ENCODE peak calls at places on chromosomes 4 and X, in seven cellular contexts. Y is upper lobe of right lung, H is aorta, R is A673, V is RWPE1, X is SK-N-MC, Q is H9. J is an unnamed sample.

GRCh38 chr4:164058775-164059174 is 564.3 kb downstream of the TMA16 start:
- DNase-seq in X (no peak), Y (no peak), V (no peak), Q (no peak), R (peak; percentile 32), H (no peak), J (no peak)

GRCh38 chr4:4914965-4915845 is 55.7 kb downstream of the MSX1 start:
- DNase-seq in Y (no peak), H (no peak), R (no peak), X (no peak), V (no peak), Q (no peak), J (no peak)

GRCh38 chrX:13360146-13360545 is 40.3 kb upstream of the ATXN3L start:
- DNase-seq in Y (no peak), R (no peak), H (no peak), V (no peak), X (no peak), Q (no peak), J (no peak)

GRCh38 chrX:40107291-40108083 is 9.7 kb upstream of the BCOR start:
- DNase-seq in Y (peak; percentile 84), H (peak; percentile 87), V (no peak), R (peak; percentile 72), X (no peak), Q (peak; percentile 79), J (no peak)

GRCh38 chr4:137677851-137678250 is 145.6 kb upstream of the PCDH18 start:
- DNase-seq in H (no peak), R (no peak), Q (no peak), X (no peak), V (peak; percentile 9), Y (no peak), J (no peak)

GRCh38 chr4:94551616-94552564 is 100.1 kb downstream of the PDLIM5 start:
- DNase-seq in Y (no peak), V (no peak), H (no peak), R (no peak), X (peak; percentile 28), Q (no peak), J (no peak)

GRCh38 chr4:118141240-118141639 is 107.0 kb downstream of the NDST3 start:
- DNase-seq in V (no peak), X (no peak), Y (no peak), R (peak; percentile 4), H (no peak), Q (no peak), J (no peak)

GRCh38 chrX:71315917-71316316 is 14.4 kb downstream of the ITGB1BP2 start:
- DNase-seq in H (no peak), Y (no peak), V (no peak), R (no peak), X (no peak), Q (no peak), J (no peak)

GRCh38 chr4:101291198-101291597 is 56.1 kb downstream of the PPP3CA start:
- DNase-seq in V (no peak), Y (no peak), X (no peak), Q (no peak), R (peak; percentile 23), H (no peak), J (no peak)

GRCh38 chr4:173943547-173943946 is 339.9 kb downstream of the FBXO8 start:
- DNase-seq in R (no peak), Y (no peak), Q (no peak), V (no peak), H (no peak), X (no peak), J (no peak)

GRCh38 chr4:7598939-7599790 is 164.4 kb upstream of the PSAPL1 start:
- DNase-seq in V (no peak), Q (no peak), R (no peak), X (no peak), H (no peak), Y (peak; percentile 89), J (peak; percentile 59)

GRCh38 chr4:44988011-44988410 is 261.7 kb upstream of the GNPDA2 start:
- DNase-seq in X (no peak), R (no peak), Y (no peak), V (no peak), Q (no peak), H (no peak), J (no peak)

GRCh38 chrX:13220916-13221315 is 98.9 kb downstream of the ATXN3L start:
- DNase-seq in Y (no peak), R (no peak), X (no peak), Q (no peak), H (no peak), V (peak; percentile 14), J (no peak)

GRCh38 chr4:87005690-87006461 is 71.1 kb downstream of the AFF1 start:
- DNase-seq in Y (no peak), H (no peak), Q (no peak), V (peak; percentile 11), X (no peak), R (no peak), J (no peak)

GRCh38 chr4:74331252-74331651 is 23.0 kb downstream of the EPGN start:
- DNase-seq in V (no peak), H (no peak), X (no peak), Y (no peak), Q (no peak), R (no peak), J (no peak)

GRCh38 chr4:752196-752861 is 46.7 kb downstream of the PCGF3 start:
- DNase-seq in X (no peak), Q (no peak), V (no peak), R (no peak), H (peak; percentile 47), Y (no peak), J (no peak)
- H3K27ac ChIP-seq in X (no peak overlapping the region), Q (no peak overlapping the region), V (no peak overlapping the region), R (peak overlapping the region; percentile 91), H (no peak overlapping the region), Y (no peak overlapping the region), J (no peak overlapping the region)

DNA sequence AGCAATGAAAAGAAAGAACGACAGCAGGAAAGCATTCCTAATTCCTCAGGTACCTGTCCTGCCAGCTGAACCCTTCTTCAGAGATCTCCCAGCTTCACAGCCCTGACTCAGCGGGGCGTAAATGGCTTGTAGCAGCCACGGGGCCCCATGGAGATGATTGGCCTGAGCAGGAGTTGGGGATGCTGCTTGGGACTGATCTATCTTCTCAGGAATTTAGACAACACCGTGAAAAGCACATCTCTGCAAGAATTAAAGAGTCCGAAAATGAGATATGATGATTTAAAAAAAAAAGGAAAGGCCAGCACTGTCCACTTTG is 22.5 kb upstream of the SLC25A4 start:
- DNase-seq in R (no peak), X (no peak), V (no peak), Y (no peak), Q (no peak), H (no peak), J (no peak)
- H3K27ac ChIP-seq in R (no peak overlapping the region), X (no peak overlapping the region), V (no peak overlapping the region), Y (no peak overlapping the region), Q (no peak overlapping the region), H (no peak overlapping the region), J (no peak overlapping the region)

GRCh38 chrX:19791562-19791961 is 95.8 kb downstream of the SH3KBP1 start:
- DNase-seq in Q (no peak), R (no peak), H (no peak), Y (no peak), V (peak; percentile 1), X (no peak), J (no peak)

GRCh38 chrX:19794690-19795089 is 92.7 kb downstream of the SH3KBP1 start:
- DNase-seq in H (no peak), V (no peak), Q (no peak), R (no peak), X (no peak), Y (no peak), J (no peak)

GRCh38 chrX:19790829-19791228 is 96.6 kb downstream of the SH3KBP1 start:
- DNase-seq in H (no peak), X (no peak), Q (no peak), Y (no peak), R (no peak), V (no peak), J (no peak)

GRCh38 chrX:19793471-19793870 is 93.9 kb downstream of the SH3KBP1 start:
- DNase-seq in X (no peak), R (no peak), V (no peak), Y (no peak), H (no peak), Q (no peak), J (no peak)

GRCh38 chrX:19792412-19792811 is 95.0 kb downstream of the SH3KBP1 start:
- DNase-seq in X (no peak), R (no peak), Q (no peak), H (no peak), Y (no peak), V (no peak), J (no peak)
- H3K27ac ChIP-seq in X (no peak overlapping the region), R (no peak overlapping the region), Q (no peak overlapping the region), H (no peak overlapping the region), Y (no peak overlapping the region), V (no peak overlapping the region), J (no peak overlapping the region)

DNA sequence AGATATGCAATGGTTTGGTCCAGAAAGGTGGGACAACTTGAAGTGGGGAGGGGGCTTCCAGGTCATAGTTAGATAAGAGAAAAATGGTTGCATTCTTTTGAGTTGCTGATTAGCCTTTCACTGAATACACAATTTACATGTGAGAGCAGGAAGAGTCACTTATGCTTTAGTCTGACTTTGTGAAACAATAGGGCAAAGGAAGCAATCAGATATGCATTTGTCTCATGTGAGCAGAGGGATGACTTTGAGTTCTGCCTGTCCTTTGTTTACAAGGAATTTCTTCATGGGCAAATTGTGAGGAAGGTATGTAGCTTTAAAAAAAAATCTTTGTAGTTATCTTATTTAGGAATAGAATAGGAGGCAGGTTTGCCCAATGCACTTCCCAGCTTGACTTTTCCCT is 12.9 kb downstream of the SMIM9 start:
- DNase-seq in H (no peak), X (no peak), R (no peak), V (no peak), Q (no peak), Y (no peak), J (no peak)
- H3K27ac ChIP-seq in H (no peak overlapping the region), X (no peak overlapping the region), R (no peak overlapping the region), V (no peak overlapping the region), Q (peak overlapping the region; percentile 83), Y (no peak overlapping the region), J (no peak overlapping the region)

GRCh38 chr4:17493629-17494028 is 18.3 kb downstream of the QDPR start:
- DNase-seq in R (no peak), Y (no peak), V (no peak), X (no peak), Q (no peak), H (no peak), J (no peak)

GRCh38 chr4:17492058-17492741 is 19.7 kb downstream of the QDPR start:
- DNase-seq in X (no peak), H (no peak), R (no peak), Y (no peak), Q (no peak), V (no peak), J (no peak)

GRCh38 chr4:17494833-17495232 is 17.1 kb downstream of the QDPR start:
- DNase-seq in V (no peak), Q (no peak), R (no peak), Y (no peak), X (no peak), H (no peak), J (no peak)

GRCh38 chr4:17492876-17493275 is 19.0 kb downstream of the QDPR start:
- DNase-seq in X (no peak), H (no peak), Y (no peak), V (no peak), Q (no peak), R (no peak), J (no peak)

DNA sequence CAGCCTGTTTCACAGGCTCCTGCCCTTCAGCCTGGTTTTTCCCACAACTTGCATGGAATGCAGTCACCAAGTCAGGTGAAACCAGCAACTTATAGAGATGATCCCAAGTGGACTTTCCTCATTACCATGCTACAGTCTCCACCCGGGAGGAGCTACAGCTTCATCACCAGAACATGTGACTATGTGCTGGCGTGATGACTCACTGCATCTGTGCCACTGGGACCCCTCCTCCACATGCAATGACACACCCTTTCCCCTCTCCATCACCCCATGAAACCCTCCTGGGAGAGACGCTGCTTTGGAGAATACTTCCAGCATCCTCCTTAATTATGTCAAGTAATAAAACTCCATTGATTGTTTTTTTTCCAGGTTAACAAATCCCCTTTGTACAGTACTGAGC is 17.6 kb downstream of the QDPR start:
- DNase-seq in V (peak; percentile 31), Q (no peak), H (no peak), Y (no peak), R (peak; percentile 52), X (no peak), J (peak; percentile 12)
- H3K27ac ChIP-seq in V (no peak overlapping the region), Q (no peak overlapping the region), H (no peak overlapping the region), Y (no peak overlapping the region), R (no peak overlapping the region), X (no peak overlapping the region), J (peak overlapping the region; percentile 72)